ENCODE peak calls at places on chromosomes 3 and 15, in ten cellular contexts. W is fibroblast of pulmonary artery; D is lower leg skin; X is B cell; L is SW 1271; H is activated CD4-positive, alpha-beta T cell treated with anti-CD3 and anti-CD28 coated beads, Interleukin-2, amount 10 ng/mL, durations not matched to agents 7 days and 5 days; Q is kidney epithelial cell; A is CD8-positive, alpha-beta T cell; O is activated T-helper 1 cell treated with anti-CD3 and anti-CD28 coated beads, Interleukin-12 subunit alpha, Interleukin-12 subunit beta, Interleukin-2, Interleukin-4 antibody, amounts not matched to agents 30 ng/mL and 10 ng/mL and 1 ng/mL, durations not matched to agents 14 hours and 24 hours and 36 hours; I is GOT3. E is an unnamed sample.

GRCh38 chr15:95948371-95948770 is 382.1 kb upstream of the NR2F2 start:
- DNase-seq in W (no peak), D (no peak), X (no peak), L (no peak), H (no peak), Q (no peak), A (no peak), O (no peak), I (no peak), E (no peak)

GRCh38 chr3:138049157-138049919 is 39.4 kb downstream of the CLDN18 start:
- DNase-seq in W (peak; percentile 66), D (no peak), X (no peak), L (no peak), H (no peak), Q (no peak), A (no peak), O (no peak), I (no peak), E (no peak)

GRCh38 chr3:32780071-32780734 is 37.6 kb upstream of the TRIM71 start:
- DNase-seq in W (no peak), D (no peak), X (no peak), L (no peak), H (no peak), Q (no peak), A (no peak), O (no peak), I (no peak), E (no peak)

GRCh38 chr3:37053337-37053736 is 60.0 kb downstream of the MLH1 start:
- DNase-seq in W (no peak), D (no peak), X (no peak), L (no peak), H (no peak), Q (no peak), A (no peak), O (no peak), I (no peak), E (no peak)

GRCh38 chr3:159796744-159797143 is 191.9 kb upstream of the IL12A start:
- DNase-seq in W (peak; percentile 84), D (no peak), X (no peak), L (no peak), H (no peak), Q (peak; percentile 78), A (no peak), O (no peak), I (no peak), E (no peak)

GRCh38 chr15:46265664-46266063 is 630.8 kb downstream of the SQOR start:
- DNase-seq in W (no peak), D (no peak), X (no peak), L (no peak), H (no peak), Q (no peak), A (no peak), O (no peak), I (no peak), E (no peak)

GRCh38 chr3:174613173-174613572 is 246.0 kb upstream of the NAALADL2 start:
- DNase-seq in W (no peak), D (no peak), X (no peak), L (no peak), H (no peak), Q (no peak), A (no peak), O (no peak), I (no peak), E (no peak)

GRCh38 chr3:8963137-8963853 is at the start of gene RAD18:
- DNase-seq in W (peak; percentile 91), D (peak; percentile 86), X (peak; percentile 95), L (peak; percentile 79), H (peak; percentile 94), Q (peak; percentile 61), A (peak; percentile 94), O (peak; percentile 91), I (peak; percentile 74), E (peak; percentile 93)

GRCh38 chr3:101803152-101803782 is 24.3 kb downstream of the NXPE3 start:
- DNase-seq in W (peak; percentile 86), D (peak; percentile 54), X (peak; percentile 75), L (peak; percentile 14), H (peak; percentile 83), Q (no peak), A (peak; percentile 61), O (peak; percentile 48), I (no peak), E (no peak)

GRCh38 chr3:182843478-182843877 is 50.2 kb downstream of the ATP11B start:
- DNase-seq in W (no peak), D (no peak), X (no peak), L (no peak), H (no peak), Q (no peak), A (no peak), O (no peak), I (no peak), E (no peak)

GRCh38 chr3:24365168-24365567 is 129.5 kb downstream of the THRB start:
- DNase-seq in W (peak; percentile 89), D (peak; percentile 58), X (no peak), L (peak; percentile 58), H (no peak), Q (peak; percentile 94), A (no peak), O (no peak), I (no peak), E (peak; percentile 64)

GRCh38 chr3:66747251-66747650 is 246.4 kb upstream of the LRIG1 start:
- DNase-seq in W (no peak), D (no peak), X (no peak), L (no peak), H (no peak), Q (no peak), A (no peak), O (no peak), I (no peak), E (no peak)

GRCh38 chr15:69474291-69474690 is 21.7 kb downstream of the RPLP1 start:
- DNase-seq in W (no peak), D (no peak), X (no peak), L (no peak), H (no peak), Q (no peak), A (no peak), O (no peak), I (no peak), E (no peak)

GRCh38 chr15:64904189-64904588 is 7.5 kb upstream of the ANKDD1A start:
- DNase-seq in W (no peak), D (no peak), X (no peak), L (no peak), H (no peak), Q (no peak), A (no peak), O (no peak), I (no peak), E (no peak)

E was measured in right atrium auricular region.